ENCODE peak calls at places on chromosomes 6 and 20, in four cellular contexts. Q is GM12865, W is neural crest cell, G is mesothelial cell of epicardium. F is an unnamed sample.

GRCh38 chr6:68497927-68498326 is 137.2 kb upstream of the ADGRB3 start:
- DNase-seq in Q (no peak), G (no peak), W (no peak), F (no peak)

GRCh38 chr6:169921853-169922779 is 170.7 kb downstream of the ERMARD start:
- DNase-seq in G (peak), Q (no peak), W (no peak), F (no peak)

GRCh38 chr6:138522611-138523010 is 23.3 kb upstream of the NHSL1 start:
- DNase-seq in G (no peak), Q (no peak), W (no peak), F (no peak)

GRCh38 chr6:106411643-106412200 is 51.2 kb downstream of the CRYBG1 start:
- DNase-seq in Q (peak), G (no peak), W (no peak), F (no peak)

GRCh38 chr6:74091133-74091793 is 395.3 kb downstream of the CD109 start:
- DNase-seq in Q (peak), G (no peak), W (no peak), F (no peak)

GRCh38 chr6:41894366-41895299 is 542 bp downstream of the USP49 start:
- DNase-seq in W (peak), Q (no peak), G (peak), F (peak)

GRCh38 chr20:63268671-63269439 is 3.8 kb upstream of the ARFGAP1 start:
- DNase-seq in W (no peak), G (no peak), Q (no peak), F (no peak)

GRCh38 chr6:135738646-135739045 is 112.9 kb upstream of the PDE7B start:
- DNase-seq in G (no peak), Q (no peak), W (no peak), F (no peak)

GRCh38 chr6:148983986-148984385 is 237.2 kb downstream of the UST start:
- DNase-seq in Q (no peak), G (no peak), W (no peak), F (no peak)

GRCh38 chr6:113464536-113464935 is 392.6 kb upstream of the MARCKS start:
- DNase-seq in W (no peak), G (no peak), Q (no peak), F (no peak)

GRCh38 chr20:61736751-61737310 is 328.9 kb downstream of the TAF4 start:
- DNase-seq in W (no peak), Q (no peak), G (no peak), F (no peak)

GRCh38 chr6:68976260-68976659 is 341.2 kb downstream of the ADGRB3 start:
- DNase-seq in Q (peak), G (no peak), W (no peak), F (no peak)

GRCh38 chr6:116847234-116847633 is 18.4 kb upstream of the GPRC6A start:
- DNase-seq in W (no peak), G (no peak), Q (peak), F (no peak)

GRCh38 chr6:11538799-11539468 is 1.4 kb downstream of the TMEM170B start:
- DNase-seq in Q (no peak), W (no peak), G (no peak), F (no peak)

GRCh38 chr20:15594296-15594695 is 979.0 kb downstream of the KIF16B start:
- DNase-seq in W (no peak), Q (no peak), G (peak), F (no peak)

GRCh38 chr20:35506872-35507638 is 22.4 kb downstream of the C20orf173 start:
- DNase-seq in G (no peak), Q (peak), W (no peak), F (no peak)

GRCh38 chr6:142669701-142670351 is 275.1 kb downstream of the HIVEP2 start:
- DNase-seq in Q (no peak), W (no peak), G (no peak), F (no peak)

GRCh38 chr6:56246941-56247653 is at the start of gene COL21A1:
- DNase-seq in Q (no peak), W (peak), G (peak), F (peak)

GRCh38 chr20:41308290-41308691 is 9.2 kb downstream of the ZHX3 start:
- DNase-seq in W (no peak), G (no peak), Q (no peak), F (no peak)

GRCh38 chr20:18224968-18225568 is 63.3 kb upstream of the ZNF133 start:
- DNase-seq in G (no peak), Q (no peak), W (peak), F (no peak)

GRCh38 chr20:63357921-63358905 is 2.9 kb downstream of the CHRNA4 start:
- DNase-seq in G (no peak), Q (no peak), W (no peak), F (no peak)

GRCh38 chr6:33761922-33762629 is 15.4 kb upstream of the IP6K3 start:
- DNase-seq in Q (peak), W (peak), G (no peak), F (peak)

GRCh38 chr20:57432874-57433491 is 41.8 kb downstream of the RBM38 start:
- DNase-seq in Q (peak), G (no peak), W (no peak), F (no peak)

GRCh38 chr6:13267142-13267621 is 61.2 kb downstream of the TBC1D7 start:
- DNase-seq in W (no peak), Q (no peak), G (no peak), F (no peak)

GRCh38 chr6:124002377-124003081 is 198.9 kb downstream of the NKAIN2 start:
- DNase-seq in W (no peak), G (no peak), Q (no peak), F (no peak)

GRCh38 chr6:157841211-157841840 is 18.3 kb downstream of the SNX9 start:
- DNase-seq in G (no peak), Q (peak), W (no peak), F (no peak)

GRCh38 chr6:112502348-112503130 is 155.4 kb downstream of the RFPL4B start:
- DNase-seq in G (no peak), Q (no peak), W (peak), F (no peak)

GRCh38 chr6:130326496-130326895 is 39.3 kb upstream of the TMEM200A start:
- DNase-seq in Q (no peak), W (no peak), G (no peak), F (no peak)

GRCh38 chr20:16806061-16806460 is 57.9 kb downstream of the OTOR start:
- DNase-seq in G (no peak), Q (no peak), W (no peak), F (no peak)

GRCh38 chr6:160121558-160121957 is at the start of gene SLC22A1:
- DNase-seq in G (no peak), W (no peak), Q (no peak), F (no peak)

GRCh38 chr20:41174373-41174772 is 37.0 kb downstream of the PLCG1 start:
- DNase-seq in G (peak), W (no peak), Q (no peak), F (no peak)

GRCh38 chr6:9540534-9541126 is 874.2 kb downstream of the TFAP2A start:
- DNase-seq in Q (peak), G (no peak), W (peak), F (no peak)

GRCh38 chr6:157689875-157690274 is 133.2 kb upstream of the SNX9 start:
- DNase-seq in Q (no peak), G (no peak), W (no peak), F (no peak)

GRCh38 chr20:35200255-35200654 is 26.2 kb upstream of the MMP24 start:
- DNase-seq in G (no peak), W (no peak), Q (no peak), F (no peak)

DNA sequence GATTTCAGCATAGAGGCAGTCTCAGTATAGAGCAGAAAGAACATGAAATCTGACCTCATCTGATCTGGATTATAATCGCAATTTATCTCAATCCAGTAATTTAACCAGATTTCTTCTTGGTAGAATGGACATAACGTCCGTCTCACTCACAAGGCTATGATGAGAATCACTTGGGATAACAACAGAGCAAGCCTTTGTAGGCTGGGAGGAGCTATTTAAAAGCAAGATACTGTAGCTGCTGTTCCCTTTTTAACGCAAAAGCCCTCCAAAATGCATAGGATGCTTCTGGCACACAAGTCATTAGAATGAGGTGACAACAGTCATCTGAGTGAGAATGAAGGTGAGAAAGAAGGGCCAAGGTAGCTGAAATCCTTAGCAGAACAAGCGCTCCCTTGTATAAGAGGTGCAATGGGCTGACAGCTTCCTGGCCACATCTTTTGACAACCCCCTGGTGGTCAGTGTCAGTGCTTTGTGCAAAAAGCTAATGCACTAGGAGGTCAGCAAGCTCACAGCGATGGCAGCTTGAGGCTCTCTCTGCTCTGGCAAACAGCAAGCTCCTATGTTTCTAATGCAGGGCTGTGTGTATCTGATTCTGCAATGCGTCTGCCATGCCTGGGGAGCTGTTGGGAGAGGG is 16.4 kb downstream of the METTL24 start:
- DNase-seq in G (no peak), W (peak), Q (peak), F (no peak)
- TF ChIP-seq CTCF in G (peak), W (peak), Q (peak), F (peak)

DNA sequence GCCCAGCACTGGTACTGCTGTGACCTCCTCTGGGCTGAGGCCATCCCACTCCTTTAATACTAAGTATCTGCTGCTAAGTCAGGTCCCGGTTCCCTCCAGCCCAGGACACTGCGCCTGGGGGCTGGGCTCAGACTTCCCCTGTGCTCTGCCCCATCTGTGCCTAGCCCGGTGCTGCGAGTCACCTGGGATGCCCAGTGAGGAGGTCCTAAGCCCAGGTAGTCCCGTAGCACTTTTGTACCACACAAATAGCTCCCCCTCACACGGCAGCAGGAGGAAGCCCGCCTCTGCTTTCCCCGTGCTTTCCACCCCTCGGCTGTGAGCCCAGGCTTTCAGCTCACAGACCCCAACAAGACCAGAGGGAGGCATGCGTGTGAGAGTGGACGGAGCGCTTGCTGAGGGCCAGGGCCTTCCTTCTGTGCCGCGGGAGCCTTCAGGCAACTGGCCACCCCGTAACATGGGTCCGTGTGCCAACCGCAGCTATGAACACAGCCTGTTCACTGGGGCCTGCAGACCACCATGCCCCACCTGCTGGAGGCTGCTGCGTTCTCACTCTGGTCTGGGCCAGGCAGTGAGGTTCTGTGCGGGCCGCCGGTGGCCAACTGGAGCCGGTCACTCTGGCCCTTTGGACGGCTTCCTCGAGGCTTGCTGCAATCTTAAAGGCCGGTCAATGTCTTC is 79.9 kb upstream of the MPC1 start:
- DNase-seq in G (no peak), W (no peak), Q (no peak), F (no peak)
- TF ChIP-seq CTCF in G (no peak), W (no peak), Q (no peak), F (no peak)

GRCh38 chr6:61688165-61688564 is 597.9 kb downstream of the KHDRBS2 start:
- DNase-seq in G (no peak), W (no peak), Q (no peak), F (no peak)
- TF ChIP-seq CTCF in G (no peak), W (no peak), Q (no peak), F (no peak)

DNA sequence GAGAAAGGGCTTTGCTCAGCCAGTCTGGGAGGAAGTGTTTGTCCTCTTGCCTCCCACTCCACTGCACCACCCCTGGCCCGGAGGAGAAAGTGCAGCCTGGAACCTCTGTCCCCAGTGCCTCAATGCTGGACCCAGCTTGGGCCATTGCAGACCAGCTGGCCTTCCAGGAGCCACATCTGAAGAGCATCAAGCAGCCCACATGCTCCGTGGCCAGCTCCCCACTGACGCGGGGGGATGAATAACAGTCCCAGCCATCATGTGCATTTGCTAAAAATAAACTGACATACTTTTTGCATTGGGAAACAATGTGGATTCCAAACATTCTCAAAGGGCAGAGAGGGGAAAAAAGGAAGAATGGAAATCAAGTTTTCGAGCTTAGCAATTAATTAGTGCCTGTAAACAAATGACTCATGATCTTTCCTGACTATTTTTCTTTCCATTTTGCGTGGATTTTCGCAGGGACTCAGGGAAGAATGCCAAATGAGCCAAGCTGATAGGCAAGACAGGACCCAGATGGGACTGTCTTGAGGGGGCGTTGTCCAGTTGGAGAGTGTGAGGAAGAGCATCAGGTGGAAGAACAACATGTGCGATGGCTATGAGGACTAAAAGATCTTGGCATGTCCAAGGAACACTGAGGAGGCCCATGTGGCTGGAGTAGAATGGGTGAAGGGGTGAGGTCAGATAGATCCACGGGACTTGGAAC is 34.1 kb downstream of the CEBPB start:
- DNase-seq in G (no peak), W (no peak), Q (no peak), F (no peak)
- TF ChIP-seq CTCF in G (no peak), W (no peak), Q (no peak), F (no peak)

GRCh38 chr6:7901056-7901455 is 9.5 kb downstream of the TXNDC5 start:
- DNase-seq in G (no peak), W (no peak), Q (no peak), F (no peak)

GRCh38 chr6:7897461-7898192 is 13.0 kb downstream of the TXNDC5 start:
- DNase-seq in W (no peak), Q (peak), G (no peak), F (no peak)

GRCh38 chr6:7900621-7901020 is 10.0 kb downstream of the TXNDC5 start:
- DNase-seq in Q (peak), W (no peak), G (no peak), F (no peak)

GRCh38 chr6:7899889-7900213 is 10.7 kb downstream of the TXNDC5 start:
- DNase-seq in W (no peak), Q (no peak), G (no peak), F (no peak)

GRCh38 chr6:7899046-7899888 is 11.3 kb downstream of the TXNDC5 start:
- DNase-seq in Q (peak), G (no peak), W (no peak), F (no peak)
- TF ChIP-seq CTCF in Q (peak), G (no peak), W (no peak), F (peak)

GRCh38 chr6:125112934-125113333 is 40.6 kb upstream of the TPD52L1 start:
- DNase-seq in Q (no peak), W (no peak), G (no peak), F (no peak)
- TF ChIP-seq CTCF in Q (no peak), W (no peak), G (no peak), F (no peak)

DNA sequence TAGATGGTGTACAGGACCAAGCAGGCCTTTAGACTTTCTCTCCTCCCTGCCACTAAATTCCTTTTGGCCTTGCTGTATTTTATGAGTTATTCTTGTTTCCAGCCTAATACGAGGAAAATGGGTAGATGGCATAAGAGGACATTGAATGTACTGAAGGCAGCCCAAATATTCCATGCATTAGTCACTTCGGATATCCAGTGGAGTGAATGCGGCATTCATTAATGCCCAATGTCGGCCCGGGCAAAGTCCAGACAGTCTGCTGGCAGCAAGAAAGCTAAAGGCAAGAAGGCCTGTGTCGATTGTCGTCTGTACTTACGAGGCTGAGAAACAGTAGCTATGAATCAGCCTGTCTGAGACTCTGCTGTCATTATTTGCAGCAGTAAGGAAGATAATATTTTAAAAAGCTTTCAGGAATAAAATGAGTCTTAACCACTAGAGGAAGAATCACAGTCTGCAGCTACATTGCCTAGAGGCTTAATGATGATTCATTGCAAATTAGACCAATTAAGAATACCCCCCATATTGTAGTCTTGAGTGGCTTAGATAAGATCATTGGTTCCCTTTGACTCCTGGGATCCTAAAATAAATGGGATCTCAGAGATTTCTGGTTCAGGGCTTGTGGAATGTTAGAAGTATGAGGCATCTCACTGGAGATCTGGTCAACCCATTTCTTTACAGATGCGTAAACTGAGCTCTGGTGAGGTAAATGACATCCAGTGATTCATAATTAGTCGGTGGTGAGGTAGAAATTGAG is 534.1 kb upstream of the JAG1 start:
- DNase-seq in Q (no peak), G (no peak), W (no peak), F (no peak)
- TF ChIP-seq CTCF in Q (no peak), G (no peak), W (no peak), F (no peak)

F was measured in progenitor cell of endocrine pancreas.